ENCODE peak calls at places on chromosomes 1 and 21, in four cellular contexts. O is right cardiac atrium, Q is Karpas-422, V is ovary. F is an unnamed sample.
A peak's percentile ranks its signal among the peaks of the same experiment; 100 is the strongest.

GRCh38 chr1:38053416-38054091 is 7.0 kb upstream of the POU3F1 start:
- DNase-seq in O (no peak), Q (no peak), V (no peak), F (no peak)

GRCh38 chr21:38048241-38048640 is 132.0 kb upstream of the KCNJ6 start:
- DNase-seq in O (no peak), Q (no peak), V (no peak), F (no peak)

GRCh38 chr1:203159844-203160243 is 15.8 kb downstream of the MYBPH start:
- DNase-seq in O (no peak), Q (no peak), V (no peak), F (no peak)

GRCh38 chr21:17370263-17370662 is 142.6 kb upstream of the CXADR start:
- DNase-seq in O (no peak), Q (no peak), V (no peak), F (no peak)

GRCh38 chr21:32135401-32136363 is 143.2 kb downstream of the MIS18A start:
- DNase-seq in O (peak; percentile 58), Q (no peak), V (no peak), F (no peak)

GRCh38 chr1:5743435-5744095 is 248.7 kb downstream of the NPHP4 start:
- DNase-seq in O (no peak), Q (no peak), V (no peak), F (no peak)

GRCh38 chr1:22540311-22540710 is 23.0 kb upstream of the EPHA8 start:
- DNase-seq in O (no peak), Q (no peak), V (no peak), F (no peak)

GRCh38 chr1:4965346-4965726 is 310.9 kb downstream of the AJAP1 start:
- DNase-seq in O (no peak), Q (no peak), V (no peak), F (no peak)

GRCh38 chr1:64229307-64229706 is 25.9 kb downstream of the UBE2U start:
- DNase-seq in O (no peak), Q (no peak), V (no peak), F (no peak)

GRCh38 chr1:85577421-85578320 is 2.9 kb upstream of the CCN1 start:
- DNase-seq in O (peak; percentile 56), Q (no peak), V (peak; percentile 37), F (peak; percentile 18)

GRCh38 chr1:101388904-101389546 is 152.2 kb downstream of the S1PR1 start:
- DNase-seq in O (no peak), Q (peak; percentile 99), V (no peak), F (no peak)

GRCh38 chr1:229342902-229343587 is at the start of gene CCSAP:
- DNase-seq in O (peak; percentile 85), Q (peak; percentile 49), V (peak; percentile 62), F (peak; percentile 47)

GRCh38 chr1:31848381-31848897 is 32.6 kb upstream of the SPOCD1 start:
- DNase-seq in O (no peak), Q (no peak), V (no peak), F (peak; percentile 91)

GRCh38 chr1:111669268-111669667 is 49.7 kb downstream of the RAP1A start:
- DNase-seq in O (no peak), Q (no peak), V (no peak), F (no peak)
- H3K4me1 ChIP-seq in O (peaks cover 5% of the 10 kb centered on the region), Q (peaks cover 58% of the 10 kb centered on the region), V (peaks cover 6% of the 10 kb centered on the region), F (peaks cover 6% of the 10 kb centered on the region)

DNA sequence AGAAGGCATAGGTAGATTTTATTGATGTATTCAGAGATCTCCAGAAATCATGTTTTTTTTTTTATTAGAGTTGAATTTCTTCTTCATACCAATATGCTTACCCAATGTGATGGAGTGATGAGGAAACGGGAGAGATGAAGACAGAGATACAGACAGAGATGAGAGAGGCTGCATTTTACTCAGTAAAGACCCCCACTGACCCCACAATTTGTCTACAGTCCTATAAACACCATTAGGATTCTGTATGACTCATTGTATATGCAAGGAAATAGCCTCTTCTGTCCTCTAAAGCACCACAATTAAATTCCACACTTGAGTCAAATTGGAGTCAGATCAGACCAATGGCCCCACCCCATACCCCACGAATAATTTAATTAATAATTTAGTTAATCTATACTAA is 44.0 kb downstream of the RUNX1 start:
- DNase-seq in O (no peak), Q (no peak), V (no peak), F (no peak)
- H3K4me1 ChIP-seq in O (no peaks in the 10 kb centered on the region), Q (no peaks in the 10 kb centered on the region), V (no peaks in the 10 kb centered on the region), F (no peaks in the 10 kb centered on the region)

GRCh38 chr1:164583835-164584539 is 25.0 kb downstream of the PBX1 start:
- DNase-seq in O (no peak), Q (no peak), V (no peak), F (no peak)
- H3K4me1 ChIP-seq in O (peaks cover 16% of the 10 kb centered on the region), Q (no peaks in the 10 kb centered on the region), V (peaks cover 14% of the 10 kb centered on the region), F (peaks cover 33% of the 10 kb centered on the region)

DNA sequence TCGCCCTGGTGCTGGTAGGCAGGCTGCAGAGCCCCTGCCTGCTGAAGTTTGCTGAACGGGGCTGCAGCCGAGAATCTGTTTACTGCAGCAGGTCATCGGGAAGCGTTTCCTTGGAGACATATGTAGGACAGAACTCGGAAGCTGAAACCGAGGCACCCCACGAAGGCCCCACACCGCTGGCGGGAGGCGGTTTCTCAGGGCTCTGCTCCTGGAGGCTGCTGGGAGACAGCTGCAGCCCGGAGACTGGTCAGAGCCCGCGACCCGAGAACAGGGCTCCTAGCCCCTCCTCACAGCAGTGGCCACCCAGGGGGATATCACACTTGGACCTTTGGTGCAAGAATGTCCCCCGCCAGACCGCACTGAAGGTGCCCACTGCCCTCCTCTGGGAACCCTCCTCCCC is 12.7 kb upstream of the PLCH2 start:
- DNase-seq in O (no peak), Q (no peak), V (no peak), F (no peak)
- H3K4me1 ChIP-seq in O (no peaks in the 10 kb centered on the region), Q (no peaks in the 10 kb centered on the region), V (no peaks in the 10 kb centered on the region), F (peaks cover 6% of the 10 kb centered on the region)

GRCh38 chr1:155017946-155018316 is 15.3 kb downstream of the ZBTB7B start:
- DNase-seq in O (no peak), Q (peak; percentile 68), V (peak; percentile 42), F (no peak)

GRCh38 chr1:155016231-155016831 is 13.7 kb downstream of the ZBTB7B start:
- DNase-seq in O (peak; percentile 66), Q (no peak), V (peak; percentile 43), F (no peak)

GRCh38 chr1:155018617-155019348 is 14.8 kb downstream of the DCST2 start:
- DNase-seq in O (no peak), Q (no peak), V (peak; percentile 20), F (peak; percentile 60)

GRCh38 chr1:155015527-155016230 is 13.1 kb downstream of the ZBTB7B start:
- DNase-seq in O (peak; percentile 64), Q (no peak), V (peak; percentile 39), F (no peak)

DNA sequence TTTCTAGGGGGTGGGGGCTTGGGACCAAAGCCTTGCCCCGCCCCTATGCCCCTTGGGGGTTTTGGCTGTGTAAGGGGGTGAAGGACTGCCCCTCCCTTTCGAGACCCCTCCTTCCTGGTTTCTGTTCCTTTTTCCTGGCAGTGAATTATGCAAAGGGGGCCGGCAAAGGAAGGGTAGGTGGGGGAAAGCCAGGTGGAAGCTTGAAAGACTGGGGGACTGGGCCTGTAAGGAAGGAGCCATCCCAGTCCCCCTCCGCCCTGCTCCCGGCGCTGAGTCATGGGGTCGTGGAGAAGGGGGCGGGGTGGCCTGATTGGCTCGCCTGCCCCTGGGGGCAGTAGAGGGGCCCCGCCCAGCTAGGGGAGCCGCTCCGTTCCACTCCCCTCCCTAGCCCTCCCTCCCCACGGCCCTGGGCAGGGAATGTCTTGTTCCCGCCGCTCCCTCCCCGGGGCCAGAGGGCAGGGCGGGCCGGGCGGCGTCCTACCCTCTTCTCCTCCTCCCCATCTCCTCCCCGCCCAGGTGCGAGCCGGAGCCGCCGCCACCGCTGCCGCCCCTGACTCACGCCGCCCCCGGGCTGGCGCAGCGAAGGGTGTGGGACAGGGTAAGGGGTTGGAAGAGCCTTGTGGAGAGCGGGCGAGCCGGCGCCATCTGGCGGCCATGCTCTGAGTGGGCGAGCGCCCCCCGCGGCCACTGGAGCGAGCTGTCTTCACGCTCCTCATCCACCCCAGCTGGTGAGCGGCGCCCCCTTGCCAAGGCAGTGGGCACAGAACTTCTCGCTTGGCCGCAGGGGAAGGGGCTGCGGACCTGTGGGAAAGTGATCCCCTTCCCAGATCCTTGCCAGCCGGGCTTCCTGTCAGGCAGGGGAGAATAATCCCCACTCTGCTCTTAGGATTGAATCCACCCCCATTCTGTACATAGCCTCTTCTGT is 14.7 kb downstream of the ZBTB7B start:
- DNase-seq in O (peak; percentile 95), Q (peak; percentile 93), V (peak; percentile 89), F (peak; percentile 93)
- H3K4me1 ChIP-seq in O (peaks cover 5% of the 10 kb centered on the region), Q (peaks cover 46% of the 10 kb centered on the region), V (peaks cover 6% of the 10 kb centered on the region), F (peaks cover 50% of the 10 kb centered on the region)